ENCODE peak calls at places on chromosomes 16 and 17, in nine cellular contexts. S, Q, X, P, Y, N, B, M and W are unnamed samples.

GRCh38 chr17:7834554-7834890 is 505 bp downstream of the KDM6B start:
- DNase-seq in S (no peak), Q (no peak), X (no peak), P (peak; percentile 84), Y (no peak), N (no peak), B (peak; percentile 46), M (peak; percentile 66), W (no peak)

GRCh38 chr17:55964191-55964590 is 189.1 kb upstream of the ANKFN1 start:
- DNase-seq in S (no peak), Q (no peak), X (no peak), P (no peak), Y (no peak), N (no peak), B (no peak), M (no peak), W (no peak)

GRCh38 chr17:42537156-42537805 is 1.2 kb downstream of the NAGLU start:
- DNase-seq in S (no peak), Q (no peak), X (no peak), P (no peak), Y (no peak), N (no peak), B (no peak), M (no peak), W (no peak)

GRCh38 chr17:4247981-4248388 is 15.8 kb downstream of the ANKFY1 start:
- DNase-seq in S (no peak), Q (no peak), X (no peak), P (peak; percentile 82), Y (no peak), N (no peak), B (no peak), M (no peak), W (no peak)

GRCh38 chr17:226773-227580 is 45.5 kb upstream of the DOC2B start:
- DNase-seq in S (no peak), Q (peak; percentile 57), X (no peak), P (no peak), Y (no peak), N (no peak), B (no peak), M (no peak), W (no peak)

GRCh38 chr17:82909322-82909904 is 69.6 kb upstream of the ZNF750 start:
- DNase-seq in S (no peak), Q (no peak), X (no peak), P (peak; percentile 34), Y (no peak), N (no peak), B (no peak), M (no peak), W (no peak)

GRCh38 chr17:73595068-73595865 is 49.0 kb downstream of the SDK2 start:
- DNase-seq in S (peak; percentile 11), Q (no peak), X (peak; percentile 55), P (peak; percentile 45), Y (peak; percentile 36), N (peak; percentile 71), B (peak; percentile 83), M (no peak), W (no peak)

GRCh38 chr17:52604105-52604504 is 445.6 kb upstream of the CA10 start:
- DNase-seq in S (no peak), Q (no peak), X (no peak), P (no peak), Y (no peak), N (no peak), B (no peak), M (no peak), W (no peak)

GRCh38 chr17:15185625-15185991 is 79.5 kb downstream of the PMP22 start:
- DNase-seq in S (no peak), Q (peak; percentile 67), X (no peak), P (peak; percentile 14), Y (no peak), N (no peak), B (peak; percentile 56), M (no peak), W (no peak)

GRCh38 chr17:36525113-36525512 is 9.6 kb downstream of the MYO19 start:
- DNase-seq in S (no peak), Q (no peak), X (no peak), P (no peak), Y (no peak), N (no peak), B (no peak), M (no peak), W (no peak)

GRCh38 chr16:16101585-16101984 is 121.7 kb downstream of the ABCC6 start:
- DNase-seq in S (no peak), Q (no peak), X (no peak), P (no peak), Y (no peak), N (no peak), B (no peak), M (no peak), W (no peak)